ENCODE peak calls at places on chromosomes 6 and 20, in four cellular contexts. One of them, this sample, is unnamed.

GRCh38 chr20:22063753-22064152 is 358.3 kb downstream of the PAX1 start:
- DNase-seq in psoas muscle: no peak
- DNase-seq in GM12878: no peak
- DNase-seq in brain microvascular endothelial cell: no peak
- DNase-seq in this sample: no peak

GRCh38 chr6:116113386-116113785 is 12.5 kb downstream of the COL10A1 start:
- DNase-seq in brain microvascular endothelial cell: no peak
- DNase-seq in psoas muscle: no peak
- DNase-seq in GM12878: no peak
- DNase-seq in this sample: no peak

GRCh38 chr6:22926613-22927348 is 357.4 kb downstream of the HDGFL1 start:
- DNase-seq in brain microvascular endothelial cell: no peak
- DNase-seq in psoas muscle: no peak
- DNase-seq in GM12878: no peak
- DNase-seq in this sample: no peak

GRCh38 chr20:2751868-2752630 is 48.4 kb downstream of the CPXM1 start:
- DNase-seq in brain microvascular endothelial cell: no peak
- DNase-seq in GM12878: no peak
- DNase-seq in psoas muscle: no peak
- DNase-seq in this sample: peak

GRCh38 chr6:75266716-75267291 is 17.8 kb downstream of the TMEM30A start:
- DNase-seq in brain microvascular endothelial cell: no peak
- DNase-seq in GM12878: no peak
- DNase-seq in psoas muscle: no peak
- DNase-seq in this sample: peak

GRCh38 chr6:4564746-4565145 is 211.5 kb upstream of the CDYL start:
- DNase-seq in GM12878: no peak
- DNase-seq in brain microvascular endothelial cell: no peak
- DNase-seq in psoas muscle: no peak
- DNase-seq in this sample: no peak

GRCh38 chr6:158068893-158069799 is 87.5 kb downstream of the SYNJ2 start:
- DNase-seq in psoas muscle: no peak
- DNase-seq in GM12878: no peak
- DNase-seq in brain microvascular endothelial cell: peak
- DNase-seq in this sample: peak

GRCh38 chr6:154510144-154510905 is at the start of gene CNKSR3:
- DNase-seq in GM12878: no peak
- DNase-seq in psoas muscle: peak
- DNase-seq in brain microvascular endothelial cell: peak
- DNase-seq in this sample: peak

GRCh38 chr6:51613558-51613957 is 473.9 kb downstream of the PKHD1 start:
- DNase-seq in GM12878: no peak
- DNase-seq in brain microvascular endothelial cell: no peak
- DNase-seq in psoas muscle: no peak
- DNase-seq in this sample: no peak

GRCh38 chr6:166466178-166467122 is 83.7 kb upstream of the MPC1 start:
- DNase-seq in GM12878: no peak
- DNase-seq in brain microvascular endothelial cell: peak
- DNase-seq in psoas muscle: peak
- DNase-seq in this sample: no peak

GRCh38 chr6:18277181-18278006 is 13.1 kb upstream of the DEK start:
- DNase-seq in GM12878: no peak
- DNase-seq in brain microvascular endothelial cell: no peak
- DNase-seq in psoas muscle: peak
- DNase-seq in this sample: peak

GRCh38 chr20:4110885-4111284 is 95.5 kb upstream of the RNF24 start:
- DNase-seq in brain microvascular endothelial cell: no peak
- DNase-seq in psoas muscle: no peak
- DNase-seq in GM12878: no peak
- DNase-seq in this sample: no peak

GRCh38 chr6:52361347-52361944 is 505 bp upstream of the PAQR8 start:
- DNase-seq in psoas muscle: no peak
- DNase-seq in GM12878: no peak
- DNase-seq in brain microvascular endothelial cell: no peak
- DNase-seq in this sample: no peak

GRCh38 chr6:8187209-8187608 is 84.9 kb upstream of the EEF1E1 start:
- DNase-seq in GM12878: no peak
- DNase-seq in psoas muscle: no peak
- DNase-seq in brain microvascular endothelial cell: no peak
- DNase-seq in this sample: no peak

GRCh38 chr20:43949741-43950618 is 35.3 kb downstream of the TOX2 start:
- DNase-seq in GM12878: peak
- DNase-seq in psoas muscle: no peak
- DNase-seq in brain microvascular endothelial cell: peak
- DNase-seq in this sample: no peak

GRCh38 chr6:97401533-97401932 is 118.5 kb upstream of the MMS22L start:
- DNase-seq in psoas muscle: no peak
- DNase-seq in GM12878: no peak
- DNase-seq in brain microvascular endothelial cell: peak
- DNase-seq in this sample: peak

GRCh38 chr20:60638430-60639098 is 613.5 kb upstream of the CDH4 start:
- DNase-seq in GM12878: no peak
- DNase-seq in brain microvascular endothelial cell: no peak
- DNase-seq in psoas muscle: no peak
- DNase-seq in this sample: no peak

GRCh38 chr6:113147544-113147943 is 709.6 kb upstream of the MARCKS start:
- DNase-seq in psoas muscle: no peak
- DNase-seq in brain microvascular endothelial cell: no peak
- DNase-seq in GM12878: no peak
- DNase-seq in this sample: no peak

GRCh38 chr6:158782432-158783166 is 36.6 kb downstream of the EZR start:
- DNase-seq in brain microvascular endothelial cell: no peak
- DNase-seq in psoas muscle: no peak
- DNase-seq in GM12878: no peak
- DNase-seq in this sample: no peak

GRCh38 chr6:167207527-167207926 is 49.7 kb upstream of the GPR31 start:
- DNase-seq in brain microvascular endothelial cell: no peak
- DNase-seq in GM12878: no peak
- DNase-seq in psoas muscle: no peak
- DNase-seq in this sample: no peak

GRCh38 chr20:35199696-35200095 is 26.8 kb upstream of the MMP24 start:
- DNase-seq in GM12878: no peak
- DNase-seq in psoas muscle: no peak
- DNase-seq in brain microvascular endothelial cell: no peak
- DNase-seq in this sample: no peak

DNA sequence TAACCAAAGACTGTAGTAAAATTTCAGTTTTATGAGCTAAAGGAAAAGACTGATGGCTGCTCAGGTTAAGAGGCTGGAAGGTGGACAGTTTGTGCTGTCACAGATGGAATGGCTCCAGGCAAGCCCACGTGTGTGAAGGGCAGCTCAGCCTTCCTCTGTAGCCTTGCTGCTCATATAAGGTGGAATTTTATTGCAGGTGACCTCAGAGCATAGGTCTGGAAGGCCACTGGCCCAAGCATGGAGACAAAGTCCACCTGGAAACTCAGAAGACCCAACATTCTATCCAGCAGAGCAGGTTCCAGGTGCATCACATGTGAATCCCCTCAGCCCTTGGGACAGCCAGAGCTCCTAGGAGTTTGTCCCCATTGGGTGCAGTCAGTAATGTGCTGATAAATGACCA is 53.7 kb downstream of the KAT14 start:
- DNase-seq in psoas muscle: no peak
- DNase-seq in brain microvascular endothelial cell: no peak
- DNase-seq in GM12878: no peak
- DNase-seq in this sample: no peak
- H3K4me3 ChIP-seq in psoas muscle: no peak
- H3K4me3 ChIP-seq in brain microvascular endothelial cell: no peak
- H3K4me3 ChIP-seq in GM12878: no peak
- H3K4me3 ChIP-seq in this sample: no peak

DNA sequence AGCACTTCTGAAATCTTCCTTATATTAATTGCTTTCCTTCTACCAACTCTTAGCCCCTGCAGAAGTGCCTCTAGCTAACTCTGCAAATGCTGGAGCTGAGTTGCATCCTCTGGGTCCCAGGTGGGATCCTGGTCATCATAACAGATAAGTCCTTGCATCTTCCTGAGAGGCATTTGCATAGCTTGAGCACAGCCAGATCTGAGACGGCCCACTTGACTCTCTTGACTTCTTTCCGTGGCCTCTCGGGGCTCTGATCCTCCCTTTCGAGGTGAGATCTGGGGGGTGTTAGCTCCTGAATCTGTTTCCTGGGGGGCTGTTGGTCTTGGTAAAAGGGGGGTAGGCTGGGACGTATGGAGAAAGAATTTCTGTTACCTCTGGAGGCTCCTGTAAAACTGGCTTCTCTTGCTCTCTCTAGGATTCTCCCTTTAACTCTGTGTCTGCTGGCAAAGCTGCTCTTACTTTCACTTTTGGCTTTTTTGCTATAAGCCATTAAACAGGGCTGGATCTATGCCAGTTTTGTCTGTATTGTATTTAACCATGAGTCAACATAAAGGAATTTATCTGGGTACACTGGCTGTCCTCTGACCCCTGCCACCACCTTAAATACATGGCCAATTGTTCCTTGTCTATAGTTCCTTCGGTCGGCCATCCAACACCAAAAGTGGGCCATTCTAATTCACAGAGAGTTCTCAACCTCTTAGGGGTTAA is 223.1 kb upstream of the SYNCRIP start:
- DNase-seq in brain microvascular endothelial cell: peak
- DNase-seq in GM12878: no peak
- DNase-seq in psoas muscle: no peak
- DNase-seq in this sample: peak
- H3K27ac ChIP-seq in brain microvascular endothelial cell: no peak
- H3K27ac ChIP-seq in GM12878: no peak
- H3K27ac ChIP-seq in psoas muscle: no peak
- H3K27ac ChIP-seq in this sample: peak

DNA sequence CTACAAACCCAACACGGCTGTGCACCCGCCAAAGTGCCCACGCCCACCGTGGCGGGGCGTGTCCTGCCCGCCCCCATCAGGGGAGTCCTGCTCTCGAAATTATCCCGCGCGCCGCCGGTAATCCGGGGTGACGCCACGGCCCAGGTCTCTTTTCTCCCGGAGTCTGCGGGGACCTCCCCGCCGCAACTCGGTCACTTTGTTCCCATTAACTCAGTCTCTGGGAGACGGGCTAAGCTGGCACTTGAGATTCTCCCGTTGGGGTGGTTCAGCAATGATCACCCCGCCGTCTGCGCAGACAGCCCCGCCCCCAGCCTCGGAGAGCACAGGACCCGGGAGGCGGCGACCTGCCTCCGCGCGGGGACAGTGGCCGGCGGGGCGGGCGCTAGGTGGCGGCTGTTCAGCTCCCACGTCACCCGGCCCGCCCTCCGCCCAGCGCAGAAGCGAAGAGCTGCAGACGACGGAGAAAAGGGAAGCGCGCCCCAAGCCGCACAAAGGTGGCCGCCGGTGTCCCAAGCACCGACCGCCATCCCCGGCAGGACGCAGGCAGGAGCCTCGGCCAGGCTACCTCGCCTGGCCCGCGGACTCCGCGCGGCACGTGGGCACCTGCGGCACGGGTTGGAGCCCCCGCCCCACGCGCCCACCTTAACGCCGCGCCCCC is 31.5 kb downstream of the SF3B5 start:
- DNase-seq in psoas muscle: peak
- DNase-seq in brain microvascular endothelial cell: peak
- DNase-seq in GM12878: peak
- DNase-seq in this sample: peak
- TF ChIP-seq CTCF in psoas muscle: no peak
- TF ChIP-seq CTCF in brain microvascular endothelial cell: peak
- TF ChIP-seq CTCF in GM12878: peak
- TF ChIP-seq CTCF in this sample: peak

DNA sequence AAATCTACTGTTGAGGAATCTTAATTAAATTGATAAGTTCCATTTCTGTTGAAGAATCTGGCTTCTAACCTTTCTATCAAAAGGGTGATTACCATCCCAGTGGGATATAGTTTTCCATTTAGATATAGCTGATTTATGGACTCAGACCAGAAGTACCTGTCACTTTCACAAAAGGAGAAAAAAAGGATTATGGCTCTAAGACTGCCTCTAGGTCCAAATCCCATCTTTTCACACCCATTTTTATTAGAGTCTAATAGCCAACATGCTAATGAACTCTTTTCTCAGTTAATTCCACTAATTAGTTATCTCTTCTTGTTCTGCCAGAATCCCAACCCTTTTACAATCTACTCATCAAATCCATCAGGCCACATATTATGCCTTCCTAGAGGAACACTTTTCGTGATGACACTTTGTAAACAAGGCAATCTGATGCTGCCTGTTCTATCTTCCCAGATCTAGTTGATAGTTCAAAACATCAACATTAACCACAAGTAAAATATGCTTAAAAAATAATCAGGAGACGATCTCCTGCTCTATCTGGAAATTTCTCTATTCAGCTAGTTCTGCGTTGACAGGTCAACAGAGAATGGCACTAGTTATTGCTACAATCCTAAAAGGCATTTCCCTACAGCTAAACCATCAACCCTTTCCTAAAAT is 2.2 kb downstream of the B4GALT5 start:
- DNase-seq in GM12878: no peak
- DNase-seq in psoas muscle: no peak
- DNase-seq in brain microvascular endothelial cell: no peak
- DNase-seq in this sample: no peak
- H3K4me3 ChIP-seq in GM12878: peak
- H3K4me3 ChIP-seq in psoas muscle: peak
- H3K4me3 ChIP-seq in brain microvascular endothelial cell: no peak
- H3K4me3 ChIP-seq in this sample: peak

GRCh38 chr6:15420959-15421438 is 175.1 kb downstream of the JARID2 start:
- DNase-seq in brain microvascular endothelial cell: no peak
- DNase-seq in psoas muscle: no peak
- DNase-seq in GM12878: no peak
- DNase-seq in this sample: no peak

GRCh38 chr6:15413558-15414257 is 167.8 kb downstream of the JARID2 start:
- DNase-seq in GM12878: no peak
- DNase-seq in brain microvascular endothelial cell: peak
- DNase-seq in psoas muscle: no peak
- DNase-seq in this sample: peak

GRCh38 chr6:15417811-15418210 is 171.9 kb downstream of the JARID2 start:
- DNase-seq in psoas muscle: no peak
- DNase-seq in brain microvascular endothelial cell: peak
- DNase-seq in GM12878: no peak
- DNase-seq in this sample: peak

GRCh38 chr6:15419493-15419892 is 173.6 kb downstream of the JARID2 start:
- DNase-seq in GM12878: no peak
- DNase-seq in psoas muscle: no peak
- DNase-seq in brain microvascular endothelial cell: no peak
- DNase-seq in this sample: no peak

GRCh38 chr6:15416932-15417509 is 171.2 kb downstream of the JARID2 start:
- DNase-seq in GM12878: no peak
- DNase-seq in psoas muscle: no peak
- DNase-seq in brain microvascular endothelial cell: no peak
- DNase-seq in this sample: no peak
- H3K27ac ChIP-seq in GM12878: no peak
- H3K27ac ChIP-seq in psoas muscle: peak
- H3K27ac ChIP-seq in brain microvascular endothelial cell: no peak
- H3K27ac ChIP-seq in this sample: no peak

This sample was measured in A673.